ENCODE peak calls at places on chromosome 17, in ten cellular contexts. S is T-helper 1 cell; F is activated naive CD4-positive, alpha-beta T cell; N is lung; J is stimulated activated CD8-positive, alpha-beta memory T cell treated with anti-CD3 and anti-CD28 coated beads, Interleukin-15, amount 100 ng/mL, for 24 hours; P is effector memory CD8-positive, alpha-beta T cell; T is WERI-Rb-1; Q is NCI-H1930; Y is upper lobe of right lung; V is amniotic stem cell. D is an unnamed sample.

GRCh38 chr17:80846932-80847331 is 144.7 kb upstream of the CHMP6 start:
- DNase-seq in S (no peak), F (no peak), N (no peak), J (no peak), P (no peak), T (no peak), Q (no peak), Y (peak), V (no peak), D (no peak)

GRCh38 chr17:42673266-42673884 is 3.4 kb downstream of the PLEKHH3 start:
- DNase-seq in S (no peak), F (no peak), N (no peak), J (no peak), P (no peak), T (no peak), Q (no peak), Y (no peak), V (no peak), D (no peak)

GRCh38 chr17:47276868-47277267 is 23.2 kb downstream of the ITGB3 start:
- DNase-seq in S (no peak), F (no peak), N (peak), J (no peak), P (no peak), T (no peak), Q (no peak), Y (peak), V (peak), D (no peak)

GRCh38 chr17:21370430-21370829 is 5.7 kb upstream of the KCNJ12 start:
- DNase-seq in S (no peak), F (no peak), N (no peak), J (no peak), P (no peak), T (peak), Q (no peak), Y (no peak), V (no peak), D (no peak)

GRCh38 chr17:39792523-39793221 is 54.9 kb downstream of the GRB7 start:
- DNase-seq in S (no peak), F (no peak), N (no peak), J (no peak), P (no peak), T (no peak), Q (no peak), Y (no peak), V (no peak), D (no peak)

GRCh38 chr17:36505171-36505570 is 18.7 kb downstream of the ZNHIT3 start:
- DNase-seq in S (no peak), F (no peak), N (no peak), J (no peak), P (no peak), T (peak), Q (no peak), Y (no peak), V (no peak), D (no peak)

GRCh38 chr17:80780381-80781187 is 211.1 kb upstream of the CHMP6 start:
- DNase-seq in S (no peak), F (no peak), N (no peak), J (no peak), P (no peak), T (peak), Q (no peak), Y (no peak), V (no peak), D (no peak)

GRCh38 chr17:51275381-51275780 is 15.0 kb downstream of the UTP18 start:
- DNase-seq in S (no peak), F (no peak), N (no peak), J (no peak), P (no peak), T (no peak), Q (no peak), Y (no peak), V (peak), D (no peak)

GRCh38 chr17:77455111-77455877 is 314.5 kb downstream of the SEC14L1 start:
- DNase-seq in S (no peak), F (no peak), N (no peak), J (no peak), P (no peak), T (no peak), Q (no peak), Y (no peak), V (no peak), D (no peak)

GRCh38 chr17:43398724-43399595 is at the start of gene ARL4D:
- DNase-seq in S (peak), F (peak), N (peak), J (peak), P (peak), T (peak), Q (peak), Y (peak), V (peak), D (peak)

GRCh38 chr17:57875109-57876022 is 25.5 kb upstream of the MRPS23 start:
- DNase-seq in S (no peak), F (no peak), N (peak), J (no peak), P (no peak), T (peak), Q (no peak), Y (peak), V (peak), D (peak)

GRCh38 chr17:41530062-41531048 is 2.2 kb upstream of the KRT19 start:
- DNase-seq in S (no peak), F (no peak), N (no peak), J (no peak), P (no peak), T (no peak), Q (no peak), Y (no peak), V (peak), D (no peak)

GRCh38 chr17:51119415-51120356 is 982 bp downstream of the SPAG9 start:
- DNase-seq in S (peak), F (peak), N (peak), J (peak), P (peak), T (peak), Q (no peak), Y (peak), V (peak), D (peak)